ENCODE peak calls at places on chromosomes 5 and 9, in five cellular contexts. H is body of pancreas, V is choroid plexus epithelial cell, S is GM23338, D is tibial nerve. Y is an unnamed sample.

GRCh38 chr9:112757300-112757883 is 6.8 kb downstream of the SNX30 start:
- DNase-seq in H (no peak), D (no peak), V (peak), S (no peak), Y (no peak)

GRCh38 chr5:132828846-132829494 is 1.5 kb downstream of the SHROOM1 start:
- DNase-seq in H (no peak), V (no peak), S (no peak), D (no peak), Y (no peak)

GRCh38 chr5:115751176-115751575 is 65.3 kb downstream of the CDO1 start:
- DNase-seq in D (no peak), V (no peak), S (peak), H (no peak), Y (no peak)

GRCh38 chr5:177507596-177508216 is 1.9 kb downstream of the DOK3 start:
- DNase-seq in S (no peak), V (no peak), H (no peak), D (no peak), Y (no peak)

GRCh38 chr5:149731332-149731616 is 1.2 kb downstream of the PPARGC1B start:
- DNase-seq in S (no peak), D (no peak), H (no peak), V (no peak), Y (no peak)

GRCh38 chr5:73960426-73960825 is 334.4 kb downstream of the ARHGEF28 start:
- DNase-seq in V (no peak), D (no peak), S (no peak), H (no peak), Y (no peak)

GRCh38 chr5:151150484-151151262 is 6.9 kb downstream of the ANXA6 start:
- DNase-seq in V (peak), H (peak), S (no peak), D (no peak), Y (peak)

GRCh38 chr5:104538835-104539234 is 976.2 kb upstream of the NUDT12 start:
- DNase-seq in H (peak), D (no peak), S (no peak), V (no peak), Y (no peak)

GRCh38 chr5:143217804-143218160 is 185.7 kb downstream of the NR3C1 start:
- DNase-seq in D (no peak), V (no peak), S (no peak), H (no peak), Y (no peak)

GRCh38 chr5:10761842-10762165 is 770 bp upstream of the DAP start:
- DNase-seq in D (peak), H (no peak), S (no peak), V (peak), Y (no peak)

GRCh38 chr9:134804871-134805270 is 75.7 kb upstream of the FCN2 start:
- DNase-seq in S (no peak), V (no peak), H (no peak), D (no peak), Y (no peak)

GRCh38 chr9:86407022-86407421 is 52.8 kb upstream of the TUT7 start:
- DNase-seq in S (no peak), D (no peak), V (peak), H (peak), Y (no peak)

GRCh38 chr5:14591548-14591947 is 10.0 kb downstream of the OTULINL start:
- DNase-seq in V (peak), S (no peak), H (no peak), D (no peak), Y (no peak)

GRCh38 chr5:177389368-177390169 is 5.3 kb downstream of the SLC34A1 start:
- DNase-seq in S (no peak), D (no peak), V (peak), H (no peak), Y (no peak)

GRCh38 chr9:37753489-37754190 is at the start of gene TRMT10B:
- DNase-seq in S (peak), H (peak), D (peak), V (peak), Y (peak)

GRCh38 chr9:71072587-71072986 is 48.8 kb downstream of the TRPM3 start:
- DNase-seq in H (no peak), S (no peak), V (no peak), D (no peak), Y (no peak)

GRCh38 chr9:114131808-114132549 is 23.4 kb upstream of the COL27A1 start:
- DNase-seq in S (no peak), D (no peak), H (no peak), V (no peak), Y (no peak)

GRCh38 chr5:98076501-98076900 is 697.0 kb upstream of the RGMB start:
- DNase-seq in S (no peak), V (no peak), D (no peak), H (no peak), Y (no peak)

GRCh38 chr9:82140471-82140870 is 151.9 kb downstream of the SPATA31D1 start:
- DNase-seq in D (no peak), V (no peak), S (no peak), H (no peak), Y (no peak)

GRCh38 chr9:92669527-92669889 is 423 bp downstream of the IPPK start:
- DNase-seq in S (peak), D (no peak), H (peak), V (peak), Y (peak)

GRCh38 chr5:1488882-1489680 is 34.7 kb downstream of the LPCAT1 start:
- DNase-seq in V (peak), D (no peak), H (no peak), S (no peak), Y (no peak)

GRCh38 chr9:81570083-81570482 is 119.3 kb downstream of the TLE1 start:
- DNase-seq in D (no peak), S (no peak), V (no peak), H (no peak), Y (no peak)

GRCh38 chr9:108197888-108198287 is 657.9 kb downstream of the ACTL7B start:
- DNase-seq in H (no peak), V (no peak), S (no peak), D (no peak), Y (no peak)

GRCh38 chr5:143836161-143836725 is 24.3 kb downstream of the HMHB1 start:
- DNase-seq in V (no peak), D (no peak), H (no peak), S (no peak), Y (no peak)

GRCh38 chr9:133164209-133164590 is 486 bp upstream of the GBGT1 start:
- DNase-seq in V (no peak), S (no peak), H (no peak), D (no peak), Y (no peak)

GRCh38 chr5:39175273-39175955 is 43.9 kb downstream of the FYB1 start:
- DNase-seq in H (no peak), S (peak), V (no peak), D (no peak), Y (no peak)

GRCh38 chr9:115640887-115641286 is 512.7 kb upstream of the PAPPA start:
- DNase-seq in S (no peak), V (peak), H (no peak), D (no peak), Y (no peak)

GRCh38 chr5:106755789-106756188 is 914.9 kb downstream of the EFNA5 start:
- DNase-seq in S (no peak), V (no peak), H (no peak), D (no peak), Y (peak)

GRCh38 chr5:1385395-1386273 is 40.7 kb upstream of the CLPTM1L start:
- DNase-seq in D (peak), V (peak), H (peak), S (peak), Y (peak)

GRCh38 chr5:87182622-87183021 is 85.1 kb upstream of the RASA1 start:
- DNase-seq in S (no peak), V (no peak), H (no peak), D (no peak), Y (no peak)

GRCh38 chr5:154038241-154038603 is 488 bp downstream of the FAM114A2 start:
- DNase-seq in V (peak), H (peak), D (no peak), S (no peak), Y (no peak)

GRCh38 chr5:94893404-94894145 is 275.1 kb downstream of the SLF1 start:
- DNase-seq in V (peak), D (no peak), H (no peak), S (peak), Y (no peak)

GRCh38 chr5:89277791-89278190 is 394.8 kb upstream of the MEF2C start:
- DNase-seq in H (no peak), D (no peak), S (no peak), V (no peak), Y (no peak)

DNA sequence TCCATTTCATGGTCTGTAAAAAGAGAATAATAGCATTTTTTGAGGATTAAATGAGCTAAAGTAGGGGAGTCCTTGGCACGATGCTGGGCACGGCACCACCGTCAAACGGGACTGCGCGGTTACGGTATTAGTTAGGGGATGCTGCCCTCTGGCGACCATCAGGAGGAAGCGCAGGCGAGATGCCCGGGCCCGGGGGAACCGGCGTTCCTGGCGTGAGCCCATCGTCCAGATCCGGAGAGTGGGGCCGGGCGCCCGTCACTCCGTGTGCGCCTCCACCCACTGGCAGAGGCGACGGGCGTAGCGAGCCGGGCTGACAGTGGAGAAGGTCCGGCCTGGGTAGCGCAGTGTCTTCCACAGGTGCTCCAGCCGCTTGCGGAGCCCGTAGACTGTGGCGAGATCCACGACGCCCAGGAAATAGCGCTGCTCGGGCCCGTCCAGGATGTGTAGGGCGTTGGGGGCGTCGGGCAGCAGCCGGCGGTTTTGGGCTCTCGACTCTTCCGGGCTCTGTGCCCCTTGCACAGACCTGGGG is 4.8 kb upstream of the ST6GALNAC4 start:
- DNase-seq in S (peak), H (peak), D (peak), V (peak), Y (peak)
- H3K4me3 ChIP-seq in S (peak), H (no peak), D (no peak), V (no peak), Y (peak)

GRCh38 chr5:173395257-173395932 is 67.2 kb upstream of the STC2 start:
- DNase-seq in D (no peak), H (no peak), V (peak), S (peak), Y (no peak)
- TF ChIP-seq CTCF in D (no peak), H (no peak), V (peak), S (peak), Y (no peak)

DNA sequence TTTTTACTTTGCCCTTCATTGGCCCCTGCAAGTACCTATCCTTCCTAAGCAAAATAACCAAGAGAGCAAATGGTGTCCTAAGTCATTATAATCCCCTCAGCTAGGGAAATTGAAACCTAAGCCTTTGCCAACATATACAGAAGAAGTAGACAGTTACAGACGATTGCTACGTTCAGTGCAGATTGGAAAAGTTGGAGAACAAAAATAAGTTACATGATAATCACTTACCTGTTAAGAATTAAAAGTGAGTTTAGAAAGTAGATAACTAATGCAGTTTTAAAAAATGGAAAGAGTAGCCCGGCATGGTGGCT is 244.8 kb downstream of the MPDZ start:
- DNase-seq in D (no peak), V (peak), S (no peak), H (no peak), Y (no peak)
- H3K4me3 ChIP-seq in D (no peak), V (peak), S (no peak), H (no peak), Y (peak)

GRCh38 chr5:69083412-69083811 is 10.4 kb upstream of the SLC30A5 start:
- DNase-seq in S (peak), H (peak), V (peak), D (no peak), Y (no peak)
- TF ChIP-seq CTCF in S (peak), H (peak), V (peak), D (no peak), Y (no peak)

GRCh38 chr9:72974501-72974900 is 21.6 kb upstream of the ALDH1A1 start:
- DNase-seq in D (no peak), S (no peak), H (no peak), V (no peak), Y (no peak)
- H3K4me3 ChIP-seq in D (no peak), S (no peak), H (no peak), V (no peak), Y (no peak)

GRCh38 chr9:127358770-127359169 is 38.2 kb upstream of the SLC2A8 start:
- DNase-seq in H (no peak), D (no peak), S (no peak), V (no peak), Y (no peak)

GRCh38 chr9:127360829-127361228 is 36.1 kb upstream of the SLC2A8 start:
- DNase-seq in D (no peak), H (no peak), V (peak), S (peak), Y (no peak)

GRCh38 chr9:127361561-127361960 is 35.4 kb upstream of the SLC2A8 start:
- DNase-seq in V (no peak), S (no peak), H (no peak), D (no peak), Y (no peak)

GRCh38 chr9:127358023-127358535 is 38.9 kb upstream of the SLC2A8 start:
- DNase-seq in V (no peak), S (no peak), H (no peak), D (no peak), Y (no peak)

DNA sequence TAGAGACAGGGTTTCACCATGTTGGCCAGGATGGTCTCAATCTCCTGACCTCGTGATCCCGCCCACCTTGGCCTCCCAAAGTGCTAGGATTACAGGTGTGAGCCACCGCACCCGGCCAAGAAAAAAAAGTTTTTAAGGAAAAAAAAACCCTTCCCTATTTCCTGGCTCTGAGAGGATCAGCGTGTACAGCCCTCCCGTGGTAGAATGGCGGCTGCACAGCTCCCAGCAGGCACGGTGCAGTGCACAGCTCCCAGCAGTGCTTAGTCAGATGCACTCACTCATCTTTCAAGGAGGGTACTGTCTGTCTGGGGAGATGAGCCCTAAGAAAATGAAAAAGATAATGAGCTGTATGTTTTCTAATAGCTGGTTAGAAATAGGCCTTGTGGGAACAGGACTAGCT is 36.8 kb upstream of the SLC2A8 start:
- DNase-seq in V (peak), D (no peak), S (no peak), H (no peak), Y (no peak)
- TF ChIP-seq CTCF in V (peak), D (no peak), S (no peak), H (no peak), Y (peak)

GRCh38 chr5:160119142-160119904 is at the start of gene PWWP2A:
- DNase-seq in V (peak), S (peak), H (peak), D (peak), Y (peak)

GRCh38 chr5:160116991-160117390 is 2.3 kb downstream of the PWWP2A start:
- DNase-seq in V (no peak), H (no peak), D (no peak), S (no peak), Y (no peak)

GRCh38 chr5:160118349-160119141 is 705 bp downstream of the PWWP2A start:
- DNase-seq in V (no peak), D (peak), H (peak), S (peak), Y (peak)

GRCh38 chr5:160119905-160120266 is 636 bp upstream of the PWWP2A start:
- DNase-seq in H (no peak), D (no peak), V (no peak), S (no peak), Y (no peak)
- H3K4me3 ChIP-seq in H (no peak), D (no peak), V (no peak), S (peak), Y (peak)

GRCh38 chr5:55171471-55171870 is 1.5 kb downstream of the CDC20B start:
- DNase-seq in D (no peak), S (no peak), V (no peak), H (no peak), Y (no peak)

GRCh38 chr5:55172937-55173695 is at the start of gene CDC20B:
- DNase-seq in D (peak), S (peak), V (peak), H (peak), Y (peak)

GRCh38 chr5:55173696-55174101 is 722 bp upstream of the CDC20B start:
- DNase-seq in V (no peak), H (peak), S (peak), D (no peak), Y (no peak)

GRCh38 chr5:55175781-55176175 is 2.8 kb upstream of the CDC20B start:
- DNase-seq in S (peak), V (no peak), D (no peak), H (no peak), Y (no peak)

DNA sequence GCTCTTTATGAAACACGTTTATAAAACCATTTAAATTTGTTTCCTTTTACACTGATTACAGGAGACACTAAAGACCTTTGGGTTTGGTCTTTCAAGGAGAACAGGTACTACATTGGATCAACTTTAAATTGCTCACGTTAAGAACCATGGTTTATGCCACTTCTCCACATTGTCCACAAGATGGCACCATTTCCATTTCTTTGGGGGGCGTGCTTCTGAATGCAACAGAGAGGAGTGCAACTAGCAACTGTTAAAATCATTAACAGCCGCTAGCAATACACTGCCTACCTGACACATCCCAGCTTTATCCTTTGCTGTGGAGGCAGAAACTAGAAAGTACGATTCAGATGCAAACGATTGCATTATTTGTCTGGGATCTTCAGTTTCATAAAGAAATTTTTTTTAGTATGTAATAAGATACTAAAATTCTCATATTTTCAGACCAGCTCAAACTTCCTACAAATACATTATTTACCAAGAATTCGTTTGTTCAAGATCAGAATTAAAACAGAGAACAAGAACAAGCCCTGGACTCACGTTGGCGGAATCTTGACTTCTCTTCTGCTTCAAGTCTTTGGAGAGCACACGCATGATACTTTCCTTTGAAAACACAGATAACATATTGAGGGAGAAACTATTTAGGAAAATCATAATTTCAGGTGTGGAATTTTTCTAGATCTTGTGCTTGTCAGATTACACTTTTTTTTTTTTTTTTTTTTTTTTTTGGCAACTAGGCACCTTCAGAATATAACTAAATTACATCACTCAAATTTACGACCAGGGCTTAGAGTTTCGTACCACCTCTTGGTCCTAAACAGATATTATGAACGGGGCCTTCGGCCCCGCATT is 702 bp downstream of the CDC20B start:
- DNase-seq in S (peak), D (peak), H (peak), V (peak), Y (no peak)
- TF ChIP-seq CTCF in S (peak), D (peak), H (peak), V (peak), Y (peak)

Y was measured in psoas muscle.